ENCODE peak calls at places on chromosomes 11 and 22, in five cellular contexts. F is frontal cortex, C is left cardiac atrium, I is fibroblast of mammary gland, Z is dorsolateral prefrontal cortex. V is an unnamed sample.

GRCh38 chr11:6482431-6482830 is 1.1 kb downstream of the TIMM10B start:
- DNase-seq in F (no peak), C (no peak), I (no peak), Z (no peak), V (no peak)

GRCh38 chr11:33452806-33453205 is 195.6 kb downstream of the HIPK3 start:
- DNase-seq in F (no peak), C (no peak), I (peak), Z (peak), V (no peak)

GRCh38 chr11:123429336-123429735 is 733 bp upstream of the GRAMD1B start:
- DNase-seq in F (no peak), C (no peak), I (peak), Z (no peak), V (no peak)

GRCh38 chr11:47204633-47204989 is 10.2 kb upstream of the DDB2 start:
- DNase-seq in F (peak), C (no peak), I (peak), Z (peak), V (no peak)

GRCh38 chr11:10584071-10584501 is 15.6 kb upstream of the LYVE1 start:
- DNase-seq in F (no peak), C (no peak), I (no peak), Z (no peak), V (no peak)

GRCh38 chr11:61000426-61000825 is 28.9 kb downstream of the CD6 start:
- DNase-seq in F (no peak), C (no peak), I (no peak), Z (no peak), V (no peak)

GRCh38 chr11:71200172-71200716 is 52.1 kb downstream of the SHANK2 start:
- DNase-seq in F (no peak), C (no peak), I (no peak), Z (no peak), V (no peak)

GRCh38 chr22:50250555-50251471 is at the start of gene HDAC10:
- DNase-seq in F (peak), C (peak), I (peak), Z (no peak), V (peak)

GRCh38 chr11:19344661-19345518 is 104.1 kb upstream of the E2F8 start:
- DNase-seq in F (peak), C (peak), I (peak), Z (peak), V (peak)

GRCh38 chr11:61173456-61173855 is 12.2 kb upstream of the VPS37C start:
- DNase-seq in F (no peak), C (no peak), I (peak), Z (no peak), V (no peak)

GRCh38 chr22:29877620-29878019 is 5.4 kb upstream of the MTMR3 start:
- DNase-seq in F (no peak), C (no peak), I (peak), Z (no peak), V (no peak)

GRCh38 chr11:118928870-118929495 is 3.3 kb upstream of the BCL9L start:
- DNase-seq in F (peak), C (no peak), I (peak), Z (no peak), V (peak)

GRCh38 chr11:118536726-118537125 is 5.7 kb downstream of the TMEM25 start:
- DNase-seq in F (no peak), C (no peak), I (peak), Z (no peak), V (no peak)

GRCh38 chr11:73598719-73599379 is 937 bp upstream of the FAM168A start:
- DNase-seq in F (no peak), C (no peak), I (no peak), Z (no peak), V (no peak)

GRCh38 chr11:57792870-57793269 is 31.3 kb downstream of the CTNND1 start:
- DNase-seq in F (peak), C (no peak), I (no peak), Z (no peak), V (no peak)

GRCh38 chr11:126969865-126970479 is 30.6 kb downstream of the KIRREL3 start:
- DNase-seq in F (no peak), C (no peak), I (peak), Z (peak), V (peak)

GRCh38 chr11:55714982-55715888 is 53.2 kb downstream of the OR4C6 start:
- DNase-seq in F (no peak), C (no peak), I (no peak), Z (no peak), V (no peak)

GRCh38 chr11:114236829-114237228 is 59.4 kb upstream of the NNMT start:
- DNase-seq in F (no peak), C (no peak), I (peak), Z (no peak), V (no peak)

GRCh38 chr11:61477734-61478148 is 30.8 kb upstream of the LRRC10B start:
- DNase-seq in F (peak), C (peak), I (peak), Z (peak), V (peak)

GRCh38 chr11:103696130-103696529 is 340.3 kb upstream of the DDI1 start:
- DNase-seq in F (no peak), C (no peak), I (no peak), Z (no peak), V (no peak)

GRCh38 chr11:18853086-18853720 is 61.6 kb upstream of the PTPN5 start:
- DNase-seq in F (no peak), C (no peak), I (peak), Z (no peak), V (peak)

GRCh38 chr11:78256962-78257361 is 68.2 kb downstream of the USP35 start:
- DNase-seq in F (no peak), C (peak), I (peak), Z (peak), V (peak)

GRCh38 chr11:99952816-99953215 is 734.3 kb upstream of the ARHGAP42 start:
- DNase-seq in F (no peak), C (no peak), I (peak), Z (no peak), V (no peak)

GRCh38 chr11:31874631-31875191 is 63.6 kb upstream of the PAX6 start:
- DNase-seq in F (no peak), C (no peak), I (no peak), Z (no peak), V (no peak)

GRCh38 chr22:48639021-48639795 is 1188.5 kb downstream of the BRD1 start:
- DNase-seq in F (no peak), C (no peak), I (no peak), Z (no peak), V (no peak)

GRCh38 chr11:129985823-129986222 is 16.8 kb downstream of the PRDM10 start:
- DNase-seq in F (no peak), C (no peak), I (no peak), Z (no peak), V (no peak)

GRCh38 chr11:110409174-110409573 is 20.6 kb upstream of the FDX1 start:
- DNase-seq in F (no peak), C (no peak), I (peak), Z (no peak), V (no peak)

GRCh38 chr11:134521452-134522289 is 109.6 kb upstream of the B3GAT1 start:
- DNase-seq in F (no peak), C (no peak), I (no peak), Z (no peak), V (no peak)

GRCh38 chr22:44273175-44273574 is 39.6 kb downstream of the SHISAL1 start:
- DNase-seq in F (no peak), C (no peak), I (no peak), Z (no peak), V (no peak)

GRCh38 chr11:123195182-123196059 is at the start of gene CLMP:
- DNase-seq in F (peak), C (peak), I (peak), Z (no peak), V (peak)

GRCh38 chr11:128472128-128473110 is 114.9 kb downstream of the ETS1 start:
- DNase-seq in F (no peak), C (no peak), I (peak), Z (no peak), V (no peak)